ENCODE peak calls at places on chromosome 5, in seven cellular contexts. Y is neuronal stem cell, D is IMR-90, K is fibroblast of lung, A is PC-3, T is HepG2, N is H1. V is an unnamed sample.

GRCh38 chr5:36685631-36686147 is 79.3 kb downstream of the SLC1A3 start:
- DNase-seq in Y (no peak), D (no peak), K (no peak), A (no peak), T (no peak), N (no peak), V (no peak)

GRCh38 chr5:21254161-21254560 is 1266.2 kb upstream of the CDH18 start:
- DNase-seq in Y (no peak), D (no peak), K (no peak), A (no peak), T (no peak), N (no peak), V (no peak)

GRCh38 chr5:117098094-117098493 is 523.5 kb upstream of the SEMA6A start:
- DNase-seq in Y (no peak), D (no peak), K (no peak), A (no peak), T (no peak), N (no peak), V (no peak)

GRCh38 chr5:167678457-167678856 is 613.0 kb upstream of the WWC1 start:
- DNase-seq in Y (no peak), D (no peak), K (peak), A (peak), T (no peak), N (no peak), V (no peak)

GRCh38 chr5:176814836-176815438 is 4.6 kb downstream of the UNC5A start:
- DNase-seq in Y (no peak), D (no peak), K (no peak), A (no peak), T (no peak), N (no peak), V (no peak)

GRCh38 chr5:76082790-76083554 is at the start of gene SV2C:
- DNase-seq in Y (peak), D (no peak), K (peak), A (no peak), T (no peak), N (peak), V (no peak)

GRCh38 chr5:177434437-177434836 is 8.0 kb downstream of the GRK6 start:
- DNase-seq in Y (no peak), D (no peak), K (no peak), A (no peak), T (no peak), N (no peak), V (no peak)

GRCh38 chr5:165525268-165525667 is 2019.8 kb downstream of the MAT2B start:
- DNase-seq in Y (no peak), D (peak), K (peak), A (peak), T (no peak), N (no peak), V (no peak)

GRCh38 chr5:36787365-36787764 is 89.2 kb upstream of the NIPBL start:
- DNase-seq in Y (no peak), D (no peak), K (no peak), A (no peak), T (peak), N (no peak), V (no peak)

GRCh38 chr5:78060421-78060820 is 234.1 kb downstream of the AP3B1 start:
- DNase-seq in Y (no peak), D (peak), K (peak), A (peak), T (no peak), N (no peak), V (no peak)

GRCh38 chr5:91898865-91899264 is 515.7 kb upstream of the ARRDC3 start:
- DNase-seq in Y (no peak), D (no peak), K (no peak), A (no peak), T (no peak), N (no peak), V (no peak)

GRCh38 chr5:127229185-127229889 is 61.3 kb upstream of the MEGF10 start:
- DNase-seq in Y (peak), D (peak), K (peak), A (peak), T (no peak), N (peak), V (peak)

GRCh38 chr5:180918380-180918779 is 19.4 kb downstream of the BTNL8 start:
- DNase-seq in Y (no peak), D (no peak), K (no peak), A (peak), T (no peak), N (no peak), V (no peak)

GRCh38 chr5:179869101-179869500 is 10.5 kb upstream of the MRNIP start:
- DNase-seq in Y (no peak), D (no peak), K (no peak), A (no peak), T (no peak), N (no peak), V (no peak)

GRCh38 chr5:170327802-170328201 is 30.2 kb upstream of the LCP2 start:
- DNase-seq in Y (no peak), D (no peak), K (no peak), A (no peak), T (no peak), N (no peak), V (no peak)

GRCh38 chr5:15442183-15442550 is 57.8 kb upstream of the FBXL7 start:
- DNase-seq in Y (no peak), D (no peak), K (no peak), A (no peak), T (no peak), N (no peak), V (no peak)

GRCh38 chr5:149425729-149426128 is 46.6 kb upstream of the IL17B start:
- DNase-seq in Y (no peak), D (no peak), K (no peak), A (no peak), T (no peak), N (no peak), V (no peak)

GRCh38 chr5:79835220-79835714 is 145.6 kb downstream of the CMYA5 start:
- DNase-seq in Y (no peak), D (no peak), K (no peak), A (no peak), T (no peak), N (peak), V (no peak)

GRCh38 chr5:138230981-138231589 is 18.0 kb upstream of the CDC23 start:
- DNase-seq in Y (no peak), D (no peak), K (peak), A (peak), T (peak), N (no peak), V (no peak)

GRCh38 chr5:166330061-166330460 is 1961.4 kb upstream of the WWC1 start:
- DNase-seq in Y (no peak), D (no peak), K (no peak), A (no peak), T (no peak), N (no peak), V (no peak)

GRCh38 chr5:151093476-151093889 is 12.6 kb upstream of the TNIP1 start:
- DNase-seq in Y (no peak), D (peak), K (peak), A (peak), T (no peak), N (no peak), V (peak)

GRCh38 chr5:51598026-51598425 is 214.8 kb downstream of the ISL1 start:
- DNase-seq in Y (no peak), D (no peak), K (no peak), A (no peak), T (no peak), N (no peak), V (no peak)

GRCh38 chr5:84685121-84685520 is 300.4 kb upstream of the EDIL3 start:
- DNase-seq in Y (no peak), D (no peak), K (peak), A (no peak), T (no peak), N (no peak), V (no peak)

GRCh38 chr5:154479160-154479943 is 1.3 kb upstream of the HAND1 start:
- DNase-seq in Y (no peak), D (no peak), K (no peak), A (no peak), T (no peak), N (peak), V (no peak)

GRCh38 chr5:76221311-76221710 is 138.1 kb downstream of the SV2C start:
- DNase-seq in Y (no peak), D (no peak), K (no peak), A (no peak), T (no peak), N (no peak), V (no peak)

GRCh38 chr5:84032404-84032803 is 311.7 kb upstream of the HAPLN1 start:
- DNase-seq in Y (no peak), D (peak), K (peak), A (peak), T (no peak), N (no peak), V (no peak)

GRCh38 chr5:113692466-113693204 is 179.1 kb downstream of the YTHDC2 start:
- DNase-seq in Y (peak), D (no peak), K (no peak), A (no peak), T (no peak), N (no peak), V (no peak)

GRCh38 chr5:368162-369084 is 46.9 kb downstream of the AHRR start:
- DNase-seq in Y (no peak), D (peak), K (peak), A (no peak), T (no peak), N (peak), V (no peak)

GRCh38 chr5:72441861-72442540 is 65.2 kb downstream of the ZNF366 start:
- DNase-seq in Y (no peak), D (peak), K (peak), A (peak), T (no peak), N (no peak), V (peak)

GRCh38 chr5:13985736-13986418 is 41.4 kb upstream of the DNAH5 start:
- DNase-seq in Y (no peak), D (peak), K (peak), A (peak), T (peak), N (no peak), V (peak)

GRCh38 chr5:136058031-136058971 is 29.5 kb downstream of the TGFBI start:
- DNase-seq in Y (no peak), D (peak), K (peak), A (peak), T (peak), N (peak), V (peak)

GRCh38 chr5:62044989-62045388 is 261.0 kb upstream of the KIF2A start:
- DNase-seq in Y (no peak), D (no peak), K (no peak), A (no peak), T (no peak), N (no peak), V (no peak)

GRCh38 chr5:121497176-121497575 is 354.5 kb upstream of the FTMT start:
- DNase-seq in Y (no peak), D (peak), K (peak), A (peak), T (no peak), N (no peak), V (no peak)

GRCh38 chr5:74538206-74538661 is 102.3 kb downstream of the ENC1 start:
- DNase-seq in Y (no peak), D (peak), K (peak), A (no peak), T (peak), N (no peak), V (peak)

GRCh38 chr5:148443998-148444397 is 60.2 kb downstream of the FBXO38 start:
- DNase-seq in Y (peak), D (peak), K (peak), A (peak), T (peak), N (no peak), V (peak)

GRCh38 chr5:154753792-154754191 is 1.4 kb upstream of the LARP1 start:
- DNase-seq in Y (no peak), D (peak), K (peak), A (no peak), T (no peak), N (no peak), V (no peak)

GRCh38 chr5:168365581-168366081 is 74.2 kb downstream of the WWC1 start:
- DNase-seq in Y (no peak), D (peak), K (peak), A (peak), T (peak), N (peak), V (peak)

GRCh38 chr5:141420855-141421488 is at the start of gene PCDHGA11:
- DNase-seq in Y (no peak), D (peak), K (peak), A (no peak), T (no peak), N (peak), V (peak)

GRCh38 chr5:37840036-37840909 is at the start of gene GDNF:
- DNase-seq in Y (no peak), D (peak), K (peak), A (peak), T (peak), N (peak), V (no peak)

GRCh38 chr5:149268928-149269557 is 2.6 kb upstream of the AFAP1L1 start:
- DNase-seq in Y (peak), D (peak), K (peak), A (peak), T (peak), N (no peak), V (no peak)

GRCh38 chr5:115457985-115458384 is 86.6 kb downstream of the FEM1C start:
- DNase-seq in Y (no peak), D (no peak), K (peak), A (no peak), T (no peak), N (no peak), V (no peak)

GRCh38 chr5:115461506-115462290 is 82.9 kb downstream of the FEM1C start:
- DNase-seq in Y (no peak), D (peak), K (peak), A (peak), T (no peak), N (no peak), V (peak)

GRCh38 chr5:115460476-115460875 is 84.1 kb downstream of the FEM1C start:
- DNase-seq in Y (no peak), D (peak), K (peak), A (peak), T (no peak), N (no peak), V (peak)

GRCh38 chr5:115461093-115461492 is 83.5 kb downstream of the FEM1C start:
- DNase-seq in Y (no peak), D (no peak), K (peak), A (no peak), T (no peak), N (no peak), V (no peak)

GRCh38 chr5:115459844-115460243 is 84.7 kb downstream of the FEM1C start:
- DNase-seq in Y (no peak), D (peak), K (peak), A (peak), T (no peak), N (no peak), V (peak)
- H3K4me2 ChIP-seq in Y (no peak), D (peak), K (peak), A (peak), T (no peak), N (no peak), V (peak)

GRCh38 chr5:89597878-89598277 is 714.9 kb upstream of the MEF2C start:
- DNase-seq in Y (no peak), D (no peak), K (no peak), A (no peak), T (no peak), N (no peak), V (no peak)

GRCh38 chr5:89601880-89602279 is 718.9 kb upstream of the MEF2C start:
- DNase-seq in Y (no peak), D (no peak), K (no peak), A (no peak), T (no peak), N (no peak), V (no peak)

GRCh38 chr5:89595065-89595464 is 712.1 kb upstream of the MEF2C start:
- DNase-seq in Y (no peak), D (no peak), K (peak), A (no peak), T (no peak), N (no peak), V (no peak)

DNA sequence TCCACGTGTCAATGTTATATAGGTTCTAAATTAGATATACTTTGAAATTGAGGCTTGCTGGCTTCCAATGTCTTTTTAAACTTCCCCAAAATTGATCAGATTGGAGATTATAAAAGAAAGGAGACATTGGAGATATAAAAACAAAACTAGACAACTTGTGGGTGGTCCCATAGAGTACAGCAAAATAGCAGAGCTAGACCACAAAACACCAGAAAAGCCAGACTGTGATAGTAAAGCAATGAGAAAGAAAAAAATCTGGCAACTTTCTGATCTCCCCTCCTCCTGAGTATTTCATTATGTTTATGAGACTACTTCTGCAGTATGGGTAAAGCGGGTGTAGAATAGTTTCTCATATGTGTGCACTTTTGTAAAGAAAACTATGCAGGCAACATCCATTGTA is 713.8 kb upstream of the MEF2C start:
- DNase-seq in Y (no peak), D (no peak), K (no peak), A (no peak), T (no peak), N (no peak), V (no peak)
- H3K4me2 ChIP-seq in Y (no peak), D (no peak), K (no peak), A (no peak), T (no peak), N (no peak), V (no peak)

GRCh38 chr5:1537166-1538154 is 13.7 kb upstream of the LPCAT1 start:
- DNase-seq in Y (no peak), D (no peak), K (no peak), A (no peak), T (no peak), N (peak), V (no peak)
- H3K4me2 ChIP-seq in Y (no peak), D (peak), K (peak), A (peak), T (peak), N (no peak), V (peak)

GRCh38 chr5:40655138-40655537 is 24.6 kb upstream of the PTGER4 start:
- DNase-seq in Y (no peak), D (no peak), K (no peak), A (no peak), T (no peak), N (no peak), V (no peak)
- H3K4me2 ChIP-seq in Y (no peak), D (no peak), K (no peak), A (no peak), T (no peak), N (no peak), V (no peak)

DNA sequence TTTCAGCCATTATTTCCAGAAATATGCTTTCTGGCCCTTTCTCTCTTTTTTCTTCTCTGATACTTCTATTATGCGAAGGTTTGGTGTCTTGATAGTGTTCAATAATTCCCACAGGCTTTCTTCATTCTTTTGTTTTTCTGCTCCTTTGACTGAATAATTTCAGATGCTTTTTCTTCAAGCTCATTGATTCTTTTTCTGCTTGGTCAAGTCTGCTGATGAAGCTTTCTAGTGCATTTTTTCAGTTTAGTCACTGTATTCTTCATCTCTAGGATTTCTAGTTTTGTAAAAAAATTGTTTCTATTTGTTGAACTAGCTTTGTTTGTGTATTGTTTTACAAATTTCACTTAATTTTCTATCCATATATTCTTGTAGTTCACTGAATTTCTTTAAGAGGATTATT is 304.0 kb upstream of the TARS1 start:
- DNase-seq in Y (no peak), D (no peak), K (no peak), A (no peak), T (no peak), N (no peak), V (no peak)
- H3K4me2 ChIP-seq in Y (no peak), D (no peak), K (no peak), A (no peak), T (no peak), N (no peak), V (no peak)

V was measured in PC-9.